ENCODE peak calls at places on chromosomes 16 and 17, in eight cellular contexts. One of them, this sample, is unnamed. For H3K36me3, the result is how much of the 10 kb centered on the place peaks cover.

GRCh38 chr17:78979780-78980623 is at the start of gene LGALS3BP:
- DNase-seq in lung: peak
- DNase-seq in pancreas: peak
- DNase-seq in mammary epithelial cell: peak
- DNase-seq in heart right ventricle: peak
- DNase-seq in esophagus squamous epithelium: no peak
- DNase-seq in thoracic aorta: no peak
- DNase-seq in CD8-positive, alpha-beta T cell: peak
- DNase-seq in this sample: no peak

GRCh38 chr17:12095522-12095921 is 74.8 kb downstream of the MAP2K4 start:
- DNase-seq in mammary epithelial cell: no peak
- DNase-seq in CD8-positive, alpha-beta T cell: no peak
- DNase-seq in esophagus squamous epithelium: no peak
- DNase-seq in heart right ventricle: no peak
- DNase-seq in lung: no peak
- DNase-seq in thoracic aorta: no peak
- DNase-seq in pancreas: no peak
- DNase-seq in this sample: no peak

GRCh38 chr16:15037003-15037402 is 18.9 kb downstream of the NTAN1 start:
- DNase-seq in heart right ventricle: no peak
- DNase-seq in thoracic aorta: no peak
- DNase-seq in esophagus squamous epithelium: no peak
- DNase-seq in pancreas: no peak
- DNase-seq in mammary epithelial cell: no peak
- DNase-seq in lung: no peak
- DNase-seq in CD8-positive, alpha-beta T cell: no peak
- DNase-seq in this sample: no peak

GRCh38 chr17:49966767-49967166 is 2.2 kb upstream of the DLX4 start:
- DNase-seq in thoracic aorta: no peak
- DNase-seq in heart right ventricle: no peak
- DNase-seq in mammary epithelial cell: no peak
- DNase-seq in esophagus squamous epithelium: no peak
- DNase-seq in CD8-positive, alpha-beta T cell: no peak
- DNase-seq in lung: no peak
- DNase-seq in pancreas: no peak
- DNase-seq in this sample: no peak

GRCh38 chr17:8696951-8697745 is 47.5 kb downstream of the CCDC42 start:
- DNase-seq in pancreas: no peak
- DNase-seq in esophagus squamous epithelium: no peak
- DNase-seq in heart right ventricle: no peak
- DNase-seq in CD8-positive, alpha-beta T cell: no peak
- DNase-seq in thoracic aorta: peak
- DNase-seq in mammary epithelial cell: no peak
- DNase-seq in lung: no peak
- DNase-seq in this sample: no peak

GRCh38 chr17:43809121-43809520 is 23.8 kb downstream of the MPP3 start:
- DNase-seq in thoracic aorta: no peak
- DNase-seq in esophagus squamous epithelium: no peak
- DNase-seq in pancreas: no peak
- DNase-seq in mammary epithelial cell: no peak
- DNase-seq in lung: no peak
- DNase-seq in CD8-positive, alpha-beta T cell: no peak
- DNase-seq in heart right ventricle: no peak
- DNase-seq in this sample: no peak

GRCh38 chr17:74466111-74466784 is at the start of gene CD300A:
- DNase-seq in thoracic aorta: no peak
- DNase-seq in heart right ventricle: peak
- DNase-seq in mammary epithelial cell: no peak
- DNase-seq in lung: peak
- DNase-seq in CD8-positive, alpha-beta T cell: no peak
- DNase-seq in esophagus squamous epithelium: no peak
- DNase-seq in pancreas: peak
- DNase-seq in this sample: no peak

GRCh38 chr17:10737168-10737622 is 7.4 kb upstream of the TMEM220 start:
- DNase-seq in lung: peak
- DNase-seq in heart right ventricle: peak
- DNase-seq in pancreas: peak
- DNase-seq in esophagus squamous epithelium: no peak
- DNase-seq in thoracic aorta: peak
- DNase-seq in mammary epithelial cell: peak
- DNase-seq in CD8-positive, alpha-beta T cell: no peak
- DNase-seq in this sample: no peak

GRCh38 chr17:80732268-80732667 is 187.6 kb downstream of the RPTOR start:
- DNase-seq in pancreas: no peak
- DNase-seq in thoracic aorta: no peak
- DNase-seq in esophagus squamous epithelium: no peak
- DNase-seq in lung: no peak
- DNase-seq in CD8-positive, alpha-beta T cell: no peak
- DNase-seq in mammary epithelial cell: no peak
- DNase-seq in heart right ventricle: no peak
- DNase-seq in this sample: peak

GRCh38 chr16:17471745-17472075 is 950 bp upstream of the XYLT1 start:
- DNase-seq in mammary epithelial cell: peak
- DNase-seq in CD8-positive, alpha-beta T cell: no peak
- DNase-seq in lung: no peak
- DNase-seq in thoracic aorta: no peak
- DNase-seq in pancreas: no peak
- DNase-seq in esophagus squamous epithelium: no peak
- DNase-seq in heart right ventricle: no peak
- DNase-seq in this sample: peak

GRCh38 chr16:67278773-67279295 is 498 bp upstream of the PLEKHG4 start:
- DNase-seq in lung: no peak
- DNase-seq in heart right ventricle: no peak
- DNase-seq in esophagus squamous epithelium: no peak
- DNase-seq in mammary epithelial cell: no peak
- DNase-seq in pancreas: no peak
- DNase-seq in CD8-positive, alpha-beta T cell: peak
- DNase-seq in thoracic aorta: no peak
- DNase-seq in this sample: no peak
- TF ChIP-seq CTCF in lung: no peak
- TF ChIP-seq CTCF in heart right ventricle: no peak
- TF ChIP-seq CTCF in esophagus squamous epithelium: peak
- TF ChIP-seq CTCF in mammary epithelial cell: peak
- TF ChIP-seq CTCF in pancreas: no peak
- TF ChIP-seq CTCF in CD8-positive, alpha-beta T cell: no peak
- TF ChIP-seq CTCF in thoracic aorta: no peak
- TF ChIP-seq CTCF in this sample: peak

DNA sequence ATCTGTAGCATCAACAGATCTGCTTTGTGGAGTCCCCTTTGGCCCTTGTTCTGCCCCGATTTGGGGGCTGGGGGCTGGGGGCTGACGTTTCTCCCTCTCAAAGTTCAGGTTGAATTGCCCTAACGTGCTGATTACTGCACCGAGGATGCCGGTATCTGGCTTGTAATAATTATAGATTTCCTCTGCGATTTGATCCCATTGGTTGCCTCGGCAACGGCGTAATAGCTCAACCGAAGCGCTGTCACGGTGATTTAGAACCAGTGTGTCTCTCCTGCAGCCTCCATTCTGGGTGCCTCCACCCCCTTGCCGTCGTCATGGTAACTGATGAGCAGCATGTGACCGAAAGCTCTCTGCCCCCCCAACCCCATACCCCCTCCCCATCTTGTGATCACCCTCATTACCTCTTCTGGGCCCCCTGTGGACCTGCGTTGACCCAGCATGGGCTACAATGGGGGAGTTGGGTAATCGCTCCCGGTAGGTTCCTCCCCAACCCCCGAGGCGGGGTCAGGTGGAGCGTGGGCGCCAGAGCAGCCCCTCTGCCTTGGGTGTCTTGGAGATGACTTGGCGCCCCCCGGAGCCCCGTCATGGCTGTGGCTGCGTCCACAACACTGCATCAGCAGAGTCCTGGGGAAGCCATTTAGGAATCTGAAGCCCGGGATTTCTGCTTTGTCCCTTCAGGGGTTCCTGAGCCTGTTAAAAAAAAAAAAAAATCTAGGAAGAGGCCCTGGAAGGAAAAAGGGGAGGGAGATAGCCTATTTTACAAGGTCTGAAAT is 38.4 kb downstream of the ABAT start:
- DNase-seq in thoracic aorta: no peak
- DNase-seq in lung: no peak
- DNase-seq in esophagus squamous epithelium: no peak
- DNase-seq in mammary epithelial cell: no peak
- DNase-seq in pancreas: no peak
- DNase-seq in CD8-positive, alpha-beta T cell: no peak
- DNase-seq in heart right ventricle: no peak
- DNase-seq in this sample: no peak
- H3K4me3 ChIP-seq in thoracic aorta: no peak
- H3K4me3 ChIP-seq in lung: no peak
- H3K4me3 ChIP-seq in esophagus squamous epithelium: no peak
- H3K4me3 ChIP-seq in mammary epithelial cell: no peak
- H3K4me3 ChIP-seq in pancreas: no peak
- H3K4me3 ChIP-seq in CD8-positive, alpha-beta T cell: no peak
- H3K4me3 ChIP-seq in heart right ventricle: no peak
- H3K4me3 ChIP-seq in this sample: no peak

GRCh38 chr16:1633310-1633709 is 21.1 kb downstream of the CRAMP1 start:
- DNase-seq in CD8-positive, alpha-beta T cell: no peak
- DNase-seq in lung: no peak
- DNase-seq in esophagus squamous epithelium: no peak
- DNase-seq in heart right ventricle: no peak
- DNase-seq in pancreas: no peak
- DNase-seq in thoracic aorta: no peak
- DNase-seq in mammary epithelial cell: no peak
- DNase-seq in this sample: no peak
- H3K36me3 ChIP-seq in CD8-positive, alpha-beta T cell: under half
- H3K36me3 ChIP-seq in lung: half or more
- H3K36me3 ChIP-seq in esophagus squamous epithelium: under half
- H3K36me3 ChIP-seq in heart right ventricle: half or more
- H3K36me3 ChIP-seq in pancreas: under half
- H3K36me3 ChIP-seq in thoracic aorta: under half
- H3K36me3 ChIP-seq in mammary epithelial cell: under half
- H3K36me3 ChIP-seq in this sample: under half

GRCh38 chr17:39732586-39732985 is 2.3 kb upstream of the MIEN1 start:
- DNase-seq in thoracic aorta: no peak
- DNase-seq in esophagus squamous epithelium: no peak
- DNase-seq in lung: no peak
- DNase-seq in mammary epithelial cell: no peak
- DNase-seq in heart right ventricle: no peak
- DNase-seq in pancreas: no peak
- DNase-seq in CD8-positive, alpha-beta T cell: no peak
- DNase-seq in this sample: no peak
- TF ChIP-seq CTCF in thoracic aorta: no peak
- TF ChIP-seq CTCF in esophagus squamous epithelium: no peak
- TF ChIP-seq CTCF in lung: no peak
- TF ChIP-seq CTCF in mammary epithelial cell: no peak
- TF ChIP-seq CTCF in heart right ventricle: no peak
- TF ChIP-seq CTCF in pancreas: no peak
- TF ChIP-seq CTCF in CD8-positive, alpha-beta T cell: no peak
- TF ChIP-seq CTCF in this sample: no peak

GRCh38 chr16:56710181-56710737 is 19.7 kb upstream of the NUP93 start:
- DNase-seq in pancreas: no peak
- DNase-seq in heart right ventricle: no peak
- DNase-seq in CD8-positive, alpha-beta T cell: no peak
- DNase-seq in mammary epithelial cell: no peak
- DNase-seq in lung: no peak
- DNase-seq in esophagus squamous epithelium: no peak
- DNase-seq in thoracic aorta: no peak
- DNase-seq in this sample: no peak

GRCh38 chr16:56708418-56708817 is 21.5 kb upstream of the NUP93 start:
- DNase-seq in esophagus squamous epithelium: no peak
- DNase-seq in heart right ventricle: no peak
- DNase-seq in mammary epithelial cell: no peak
- DNase-seq in pancreas: no peak
- DNase-seq in lung: no peak
- DNase-seq in thoracic aorta: no peak
- DNase-seq in CD8-positive, alpha-beta T cell: peak
- DNase-seq in this sample: no peak

GRCh38 chr16:56711862-56712261 is 18.1 kb upstream of the NUP93 start:
- DNase-seq in thoracic aorta: no peak
- DNase-seq in pancreas: no peak
- DNase-seq in heart right ventricle: no peak
- DNase-seq in CD8-positive, alpha-beta T cell: no peak
- DNase-seq in esophagus squamous epithelium: no peak
- DNase-seq in mammary epithelial cell: no peak
- DNase-seq in lung: no peak
- DNase-seq in this sample: no peak

GRCh38 chr16:56708821-56709685 is 20.9 kb upstream of the NUP93 start:
- DNase-seq in heart right ventricle: no peak
- DNase-seq in thoracic aorta: no peak
- DNase-seq in mammary epithelial cell: no peak
- DNase-seq in pancreas: no peak
- DNase-seq in lung: no peak
- DNase-seq in esophagus squamous epithelium: no peak
- DNase-seq in CD8-positive, alpha-beta T cell: peak
- DNase-seq in this sample: no peak

DNA sequence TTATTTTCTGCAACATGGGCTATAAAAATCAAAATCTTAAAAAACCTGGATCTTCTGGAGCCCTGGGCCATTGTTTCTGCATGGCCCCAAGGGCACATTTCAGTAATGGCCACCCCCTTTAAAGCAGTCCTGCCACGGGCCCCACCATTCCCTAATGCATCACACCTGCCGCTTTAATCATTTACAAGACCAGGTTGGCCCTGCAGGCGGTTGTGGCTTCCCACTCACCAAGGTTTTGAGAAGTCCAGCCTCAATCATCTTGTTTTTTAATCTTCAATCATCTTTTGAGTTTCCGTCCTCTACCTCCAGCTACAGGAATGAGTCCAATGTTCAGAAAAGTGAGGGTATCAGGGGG is 20.3 kb upstream of the NUP93 start:
- DNase-seq in esophagus squamous epithelium: no peak
- DNase-seq in mammary epithelial cell: no peak
- DNase-seq in heart right ventricle: no peak
- DNase-seq in pancreas: no peak
- DNase-seq in thoracic aorta: no peak
- DNase-seq in CD8-positive, alpha-beta T cell: no peak
- DNase-seq in lung: no peak
- DNase-seq in this sample: no peak
- H3K4me3 ChIP-seq in esophagus squamous epithelium: no peak
- H3K4me3 ChIP-seq in mammary epithelial cell: no peak
- H3K4me3 ChIP-seq in heart right ventricle: no peak
- H3K4me3 ChIP-seq in pancreas: no peak
- H3K4me3 ChIP-seq in thoracic aorta: no peak
- H3K4me3 ChIP-seq in CD8-positive, alpha-beta T cell: peak
- H3K4me3 ChIP-seq in lung: no peak
- H3K4me3 ChIP-seq in this sample: no peak

This sample was measured in BJ.